ENCODE peak calls at places on chromosomes 6 and 20, in four cellular contexts. O, J, S and F are unnamed samples.

GRCh38 chr6:24778121-24778520 is 3.4 kb downstream of the GMNN start:
- DNase-seq in J (no peak), O (no peak), S (no peak), F (no peak)

GRCh38 chr20:63709149-63709527 is 1.3 kb downstream of the ZGPAT start:
- DNase-seq in O (no peak), S (no peak), J (no peak), F (no peak)

GRCh38 chr20:45104786-45105185 is 3.9 kb upstream of the KCNS1 start:
- DNase-seq in O (peak), J (peak), S (peak), F (no peak)

GRCh38 chr6:24228681-24229255 is 102.8 kb downstream of the NRSN1 start:
- DNase-seq in S (peak), O (peak), J (peak), F (no peak)

GRCh38 chr20:11080776-11081406 is 407.1 kb upstream of the JAG1 start:
- DNase-seq in O (no peak), J (no peak), S (no peak), F (no peak)

GRCh38 chr20:41308290-41308691 is 9.2 kb downstream of the ZHX3 start:
- DNase-seq in O (peak), J (peak), S (peak), F (no peak)

GRCh38 chr6:32327103-32327502 is 44.6 kb downstream of the TSBP1 start:
- DNase-seq in O (no peak), J (no peak), S (no peak), F (no peak)

GRCh38 chr6:73983367-73983766 is 287.4 kb downstream of the CD109 start:
- DNase-seq in O (peak), S (peak), J (peak), F (no peak)

GRCh38 chr6:19354181-19354580 is 483.0 kb upstream of the ID4 start:
- DNase-seq in S (no peak), O (no peak), J (no peak), F (no peak)

GRCh38 chr6:131586544-131586943 is 13.5 kb downstream of the ARG1 start:
- DNase-seq in S (no peak), O (no peak), J (peak), F (no peak)

GRCh38 chr6:11968241-11968806 is 43.8 kb upstream of the HIVEP1 start:
- DNase-seq in O (no peak), S (no peak), J (no peak), F (no peak)

GRCh38 chr6:1123976-1124375 is 187.9 kb upstream of the FOXQ1 start:
- DNase-seq in S (no peak), J (no peak), O (peak), F (no peak)